ENCODE peak calls at places on chromosomes 2 and 18, in eight cellular contexts. Y is RWPE1; V is stimulated activated CD8-positive, alpha-beta memory T cell treated with anti-CD3 and anti-CD28 coated beads, Interleukin-15, amount 100 ng/mL, for 4 hours; S is IMR-90; L is cardiac fibroblast; C is stromal cell of bone marrow; A is ACHN; P is left kidney. B is an unnamed sample.

GRCh38 chr18:78323453-78324230 is 656.0 kb upstream of the SALL3 start:
- DNase-seq in Y (no peak), V (no peak), S (no peak), L (no peak), C (no peak), A (no peak), P (peak), B (no peak)

GRCh38 chr2:75277111-75277510 is 77.8 kb upstream of the TACR1 start:
- DNase-seq in Y (peak), V (no peak), S (peak), L (peak), C (peak), A (peak), P (no peak), B (peak)

GRCh38 chr2:178530625-178531142 is 50.4 kb downstream of the PLEKHA3 start:
- DNase-seq in Y (no peak), V (no peak), S (no peak), L (no peak), C (no peak), A (no peak), P (no peak), B (peak)

GRCh38 chr2:223032187-223033142 is 19.5 kb upstream of the KCNE4 start:
- DNase-seq in Y (no peak), V (no peak), S (no peak), L (no peak), C (no peak), A (no peak), P (no peak), B (no peak)

GRCh38 chr2:109402180-109402579 is 211.6 kb downstream of the SEPTIN10 start:
- DNase-seq in Y (no peak), V (no peak), S (no peak), L (no peak), C (no peak), A (peak), P (no peak), B (no peak)

GRCh38 chr18:7941533-7941932 is 374.4 kb downstream of the PTPRM start:
- DNase-seq in Y (no peak), V (no peak), S (no peak), L (no peak), C (no peak), A (no peak), P (no peak), B (peak)

GRCh38 chr2:232420463-232421188 is 14.0 kb downstream of the ALPG start:
- DNase-seq in Y (peak), V (no peak), S (no peak), L (peak), C (no peak), A (no peak), P (peak), B (peak)

GRCh38 chr2:239792649-239793010 is 232.5 kb downstream of the NDUFA10 start:
- DNase-seq in Y (no peak), V (no peak), S (no peak), L (no peak), C (no peak), A (no peak), P (no peak), B (no peak)

GRCh38 chr2:39606585-39606984 is 59.1 kb upstream of the TMEM178A start:
- DNase-seq in Y (no peak), V (no peak), S (no peak), L (no peak), C (no peak), A (no peak), P (peak), B (no peak)

GRCh38 chr2:191678437-191679110 is 638 bp downstream of the NABP1 start:
- DNase-seq in Y (peak), V (peak), S (no peak), L (peak), C (no peak), A (peak), P (peak), B (peak)

GRCh38 chr2:20487392-20488135 is 40.7 kb downstream of the RHOB start:
- DNase-seq in Y (no peak), V (no peak), S (no peak), L (no peak), C (no peak), A (no peak), P (no peak), B (peak)

B was measured in epithelial cell of esophagus.